ENCODE peak calls at places on chromosome 14, in ten cellular contexts. Y is heart left ventricle, D is GM12891, M is sigmoid colon, S is gastrocnemius medialis, X is stomach, B is lower leg skin, R is NB4, H is HCT116, O is breast epithelium. C is an unnamed sample.

GRCh38 chr14:59229653-59230406 is 41.4 kb downstream of the DAAM1 start:
- DNase-seq in B (no peak), X (no peak), H (no peak), Y (peak), D (no peak), M (no peak), S (no peak), O (no peak), R (no peak), C (no peak)

GRCh38 chr14:21168055-21168454 is 12.2 kb upstream of the OR5AU1 start:
- DNase-seq in S (no peak), H (no peak), Y (no peak), M (no peak), B (no peak), D (no peak), R (no peak), X (no peak), O (no peak), C (no peak)

GRCh38 chr14:61090432-61091216 is 109.6 kb downstream of the SLC38A6 start:
- DNase-seq in M (no peak), S (no peak), D (no peak), R (no peak), O (no peak), Y (no peak), B (no peak), X (no peak), H (no peak), C (no peak)

GRCh38 chr14:76958975-76959710 is 69.4 kb downstream of the IRF2BPL start:
- DNase-seq in H (peak), S (no peak), B (no peak), X (no peak), O (peak), R (peak), M (peak), D (no peak), Y (peak), C (peak)

GRCh38 chr14:22849212-22849819 is 12.9 kb downstream of the MMP14 start:
- DNase-seq in H (no peak), B (peak), Y (peak), M (peak), O (peak), X (peak), D (no peak), R (no peak), S (peak), C (no peak)

GRCh38 chr14:48274826-48275225 is 599.4 kb upstream of the MDGA2 start:
- DNase-seq in Y (no peak), R (no peak), H (no peak), S (no peak), D (no peak), X (no peak), B (no peak), O (no peak), M (no peak), C (no peak)

GRCh38 chr14:80388980-80389711 is 177.8 kb upstream of the DIO2 start:
- DNase-seq in H (no peak), S (no peak), R (no peak), M (no peak), X (no peak), Y (no peak), D (no peak), B (no peak), O (no peak), C (no peak)

GRCh38 chr14:24252289-24253124 is 10.1 kb upstream of the TINF2 start:
- DNase-seq in M (no peak), O (no peak), H (no peak), Y (no peak), B (no peak), X (no peak), S (no peak), D (no peak), R (no peak), C (no peak)

GRCh38 chr14:93745603-93746273 is 42.5 kb downstream of the PRIMA1 start:
- DNase-seq in B (no peak), S (no peak), Y (no peak), M (peak), R (no peak), H (no peak), O (no peak), X (no peak), D (no peak), C (no peak)

GRCh38 chr14:24463017-24463805 is 20.6 kb upstream of the SDR39U1 start:
- DNase-seq in M (no peak), D (no peak), B (no peak), H (no peak), S (no peak), R (no peak), X (no peak), Y (no peak), O (no peak), C (no peak)

GRCh38 chr14:59939828-59940227 is 19.9 kb downstream of the LRRC9 start:
- DNase-seq in D (no peak), O (no peak), M (no peak), X (no peak), Y (no peak), R (no peak), B (no peak), H (no peak), S (no peak), C (no peak)

GRCh38 chr14:86310148-86310547 is 780.2 kb downstream of the FLRT2 start:
- DNase-seq in M (no peak), D (no peak), H (no peak), Y (no peak), R (no peak), S (no peak), X (no peak), O (no peak), B (no peak), C (no peak)

GRCh38 chr14:100120522-100121269 is 38.7 kb downstream of the DEGS2 start:
- DNase-seq in D (no peak), X (no peak), S (no peak), M (no peak), B (no peak), O (no peak), R (no peak), Y (no peak), H (no peak), C (no peak)

GRCh38 chr14:98210045-98210678 is 1061.8 kb downstream of the BCL11B start:
- DNase-seq in R (peak), X (no peak), D (no peak), O (no peak), S (no peak), B (no peak), Y (no peak), M (no peak), H (no peak), C (no peak)

GRCh38 chr14:95064734-95065133 is 92.6 kb downstream of the DICER1 start:
- DNase-seq in B (no peak), S (no peak), X (peak), H (no peak), M (peak), D (no peak), O (no peak), R (no peak), Y (no peak), C (no peak)

GRCh38 chr14:24694680-24695079 is 60.7 kb upstream of the GZMB start:
- DNase-seq in D (no peak), H (no peak), M (no peak), O (no peak), Y (no peak), B (no peak), R (no peak), X (no peak), S (no peak), C (no peak)

GRCh38 chr14:85482549-85482948 is 47.4 kb upstream of the FLRT2 start:
- DNase-seq in R (no peak), Y (no peak), D (no peak), B (no peak), S (no peak), H (no peak), O (no peak), M (no peak), X (peak), C (no peak)

GRCh38 chr14:50082784-50083466 is 33.4 kb downstream of the VCPKMT start:
- DNase-seq in Y (no peak), M (no peak), R (peak), X (peak), O (no peak), H (no peak), S (no peak), D (peak), B (no peak), C (no peak)

GRCh38 chr14:31556191-31556590 is 5.0 kb upstream of the NUBPL start:
- DNase-seq in M (no peak), H (no peak), X (no peak), S (no peak), D (no peak), Y (no peak), R (no peak), B (no peak), O (no peak), C (no peak)

GRCh38 chr14:102430212-102430908 is 67.6 kb downstream of the TECPR2 start:
- DNase-seq in O (peak), B (no peak), M (no peak), R (no peak), X (no peak), D (no peak), H (no peak), Y (no peak), S (no peak), C (no peak)

GRCh38 chr14:97153527-97153926 is 356.3 kb downstream of the VRK1 start:
- DNase-seq in M (no peak), O (no peak), R (no peak), Y (no peak), B (no peak), S (no peak), D (no peak), X (no peak), H (no peak), C (no peak)

GRCh38 chr14:71692496-71692895 is 239.7 kb upstream of the RGS6 start:
- DNase-seq in D (no peak), O (no peak), B (no peak), Y (no peak), M (no peak), R (no peak), H (no peak), X (no peak), S (no peak), C (no peak)

GRCh38 chr14:77579065-77579464 is 37.4 kb downstream of the SPTLC2 start:
- DNase-seq in H (no peak), X (no peak), R (no peak), O (no peak), S (no peak), D (no peak), M (no peak), Y (no peak), B (no peak), C (no peak)

GRCh38 chr14:78345346-78345745 is 175.2 kb downstream of the NRXN3 start:
- DNase-seq in R (no peak), M (no peak), B (no peak), Y (no peak), D (no peak), H (no peak), X (no peak), O (no peak), S (no peak), C (no peak)

GRCh38 chr14:99252940-99253868 is 18.8 kb downstream of the BCL11B start:
- DNase-seq in D (no peak), B (no peak), H (no peak), R (peak), S (no peak), O (no peak), Y (no peak), M (no peak), X (no peak), C (no peak)

GRCh38 chr14:92844220-92844619 is 50.1 kb downstream of the GOLGA5 start:
- DNase-seq in B (no peak), Y (no peak), D (no peak), S (no peak), H (no peak), M (no peak), X (no peak), O (no peak), R (no peak), C (no peak)

GRCh38 chr14:61940669-61941420 is 178.6 kb downstream of the SNAPC1 start:
- DNase-seq in B (no peak), X (no peak), O (no peak), R (no peak), Y (no peak), D (no peak), H (no peak), M (no peak), S (no peak), C (no peak)

GRCh38 chr14:105060751-105061427 is 4.3 kb downstream of the GPR132 start:
- DNase-seq in M (peak), O (no peak), B (no peak), H (no peak), D (peak), X (peak), R (peak), Y (peak), S (no peak), C (no peak)
- TF ChIP-seq POLR2A in M (no peak), O (no peak), B (no peak), H (no peak), D (no peak), X (no peak), R (no peak), Y (no peak), S (no peak), C (no peak)

GRCh38 chr14:74664717-74665116 is 48.2 kb downstream of the AREL1 start:
- DNase-seq in B (no peak), D (no peak), O (no peak), M (no peak), H (no peak), Y (no peak), R (no peak), X (no peak), S (no peak), C (no peak)
- TF ChIP-seq POLR2A in B (no peak), D (no peak), O (no peak), M (no peak), H (no peak), Y (no peak), R (no peak), X (no peak), S (no peak), C (no peak)

DNA sequence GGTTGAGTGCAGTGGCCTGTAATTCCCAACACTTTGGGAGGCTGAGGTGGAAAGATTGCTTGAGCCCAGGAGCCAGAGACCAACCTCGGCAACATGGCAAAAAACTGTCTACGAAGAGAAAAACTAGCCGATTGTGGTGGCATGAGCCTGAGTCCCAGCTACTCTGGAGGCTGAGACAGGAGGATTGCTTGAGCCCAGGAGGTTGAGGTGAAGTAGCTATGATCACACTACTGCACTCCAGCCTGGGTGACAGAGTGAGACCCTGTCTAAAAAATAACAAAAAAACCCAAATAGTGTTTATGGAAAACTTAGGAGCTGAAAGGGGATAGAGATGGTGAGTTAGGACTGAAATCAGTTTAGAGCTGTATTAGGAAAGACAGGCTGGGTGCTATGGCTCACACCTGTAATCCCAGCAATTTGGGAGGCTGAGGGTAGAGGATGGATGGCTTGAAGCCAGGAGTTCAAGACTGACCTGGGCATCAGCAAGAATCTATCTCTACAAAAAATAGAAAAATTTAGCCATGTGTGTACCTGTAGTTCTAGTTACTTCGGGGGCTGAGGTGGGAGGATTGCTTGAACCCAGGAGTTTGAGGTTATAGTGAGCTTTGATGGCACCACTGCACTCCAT is 9.7 kb downstream of the PNN start:
- DNase-seq in S (no peak), X (no peak), M (no peak), H (no peak), B (no peak), O (no peak), Y (no peak), R (no peak), D (no peak), C (no peak)
- TF ChIP-seq POLR2A in S (no peak), X (no peak), M (no peak), H (no peak), B (no peak), O (no peak), Y (no peak), R (no peak), D (peak), C (peak)

DNA sequence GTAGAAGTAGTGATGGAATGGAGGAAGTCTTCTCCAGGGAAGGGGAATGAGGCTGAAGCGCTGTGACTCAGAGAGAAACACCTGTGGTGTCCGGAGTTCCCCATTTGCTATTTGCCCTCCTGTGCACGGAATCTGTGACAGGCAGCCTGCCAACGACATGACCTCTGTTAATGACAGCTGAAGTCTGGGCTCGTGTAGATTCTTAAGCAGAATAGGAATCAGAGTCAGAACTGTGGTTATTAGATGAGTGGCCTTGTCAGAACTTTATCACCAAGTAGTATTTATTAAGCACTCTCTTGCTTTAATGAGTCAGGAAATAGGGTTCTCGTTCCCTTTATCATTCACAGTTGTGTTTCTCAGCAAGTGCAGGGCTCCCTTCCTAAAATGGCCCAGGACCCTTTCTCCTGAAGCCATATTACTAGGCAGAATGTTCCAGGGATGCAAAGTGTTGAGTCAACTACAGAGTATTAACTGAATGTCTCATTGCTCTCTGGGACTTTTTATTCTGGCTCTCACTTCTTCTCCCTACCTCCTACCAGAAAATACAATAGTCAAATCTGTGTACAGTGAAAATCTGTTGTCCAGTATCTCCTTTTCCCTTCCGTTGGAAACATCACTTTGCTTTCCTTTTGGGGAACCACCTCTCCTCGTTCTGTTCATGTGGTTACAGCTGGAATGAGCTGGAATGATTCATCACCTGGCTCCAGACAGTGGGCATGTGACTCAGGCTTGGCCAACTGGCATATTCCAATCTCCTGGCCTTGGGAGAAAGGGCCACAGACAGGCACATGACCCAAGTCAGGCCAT is 77.8 kb upstream of the MAX start:
- DNase-seq in B (peak), S (peak), M (peak), X (peak), O (peak), H (peak), Y (peak), R (no peak), D (no peak), C (no peak)
- TF ChIP-seq POLR2A in B (no peak), S (no peak), M (no peak), X (no peak), O (no peak), H (no peak), Y (no peak), R (no peak), D (no peak), C (no peak)

GRCh38 chr14:55102141-55102547 is 26.9 kb upstream of the LGALS3 start:
- DNase-seq in D (no peak), Y (peak), S (peak), M (peak), X (peak), H (no peak), R (peak), O (peak), B (peak), C (no peak)

GRCh38 chr14:55101698-55102097 is 27.4 kb upstream of the LGALS3 start:
- DNase-seq in B (no peak), M (peak), S (no peak), O (no peak), X (no peak), R (no peak), Y (no peak), D (no peak), H (no peak), C (no peak)

GRCh38 chr14:55104051-55104954 is 24.7 kb upstream of the LGALS3 start:
- DNase-seq in S (no peak), X (no peak), R (peak), D (no peak), H (no peak), B (no peak), M (peak), Y (no peak), O (no peak), C (no peak)

GRCh38 chr14:55105991-55106390 is 23.1 kb upstream of the LGALS3 start:
- DNase-seq in B (no peak), O (no peak), Y (no peak), H (no peak), M (no peak), R (no peak), D (no peak), X (no peak), S (no peak), C (no peak)

GRCh38 chr14:55103005-55103640 is 25.9 kb upstream of the LGALS3 start:
- DNase-seq in R (peak), H (peak), X (peak), B (peak), S (peak), D (no peak), O (peak), M (peak), Y (peak), C (peak)
- TF ChIP-seq POLR2A in R (peak), H (no peak), X (no peak), B (no peak), S (no peak), D (no peak), O (peak), M (no peak), Y (peak), C (peak)

DNA sequence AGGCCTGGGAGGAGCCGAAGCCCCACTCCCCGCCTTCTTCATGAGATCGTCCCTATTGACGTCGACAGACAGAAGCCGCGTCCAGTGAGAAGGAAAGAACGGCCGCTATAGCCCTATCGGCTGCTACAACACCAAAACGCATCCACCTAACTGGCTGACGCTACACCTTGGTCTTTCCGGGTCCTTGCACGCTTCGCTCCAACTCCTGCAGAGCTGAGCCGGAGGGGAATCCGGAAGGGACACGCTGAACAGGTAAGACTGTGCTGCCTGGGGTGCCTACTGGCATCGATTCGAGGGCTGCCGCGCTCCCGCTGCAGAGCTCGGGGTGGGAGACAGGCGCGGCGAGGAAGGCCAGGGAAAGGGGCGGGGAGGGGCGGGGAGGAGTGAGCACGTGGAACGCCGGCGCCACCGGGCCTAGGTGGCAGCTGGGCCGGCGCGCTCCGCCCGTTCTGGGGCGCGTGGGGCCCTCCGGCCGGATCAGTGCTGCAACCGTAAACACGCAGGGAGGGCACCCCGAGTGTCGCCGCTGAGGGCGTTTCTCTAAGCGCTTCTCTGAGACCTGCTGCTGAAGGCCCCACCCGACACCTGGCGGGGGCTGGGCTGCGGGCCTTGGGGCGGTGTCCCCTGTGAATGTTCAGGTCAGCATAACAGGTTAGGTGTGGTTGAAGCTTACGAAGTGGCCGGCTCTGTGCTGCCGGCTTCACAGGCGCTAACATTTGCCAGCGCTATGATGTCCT is at the start of gene DCAF4:
- DNase-seq in O (peak), H (peak), M (peak), S (peak), R (peak), B (peak), D (peak), X (peak), Y (peak), C (peak)
- TF ChIP-seq POLR2A in O (no peak), H (peak), M (no peak), S (peak), R (no peak), B (no peak), D (no peak), X (no peak), Y (no peak), C (peak)

DNA sequence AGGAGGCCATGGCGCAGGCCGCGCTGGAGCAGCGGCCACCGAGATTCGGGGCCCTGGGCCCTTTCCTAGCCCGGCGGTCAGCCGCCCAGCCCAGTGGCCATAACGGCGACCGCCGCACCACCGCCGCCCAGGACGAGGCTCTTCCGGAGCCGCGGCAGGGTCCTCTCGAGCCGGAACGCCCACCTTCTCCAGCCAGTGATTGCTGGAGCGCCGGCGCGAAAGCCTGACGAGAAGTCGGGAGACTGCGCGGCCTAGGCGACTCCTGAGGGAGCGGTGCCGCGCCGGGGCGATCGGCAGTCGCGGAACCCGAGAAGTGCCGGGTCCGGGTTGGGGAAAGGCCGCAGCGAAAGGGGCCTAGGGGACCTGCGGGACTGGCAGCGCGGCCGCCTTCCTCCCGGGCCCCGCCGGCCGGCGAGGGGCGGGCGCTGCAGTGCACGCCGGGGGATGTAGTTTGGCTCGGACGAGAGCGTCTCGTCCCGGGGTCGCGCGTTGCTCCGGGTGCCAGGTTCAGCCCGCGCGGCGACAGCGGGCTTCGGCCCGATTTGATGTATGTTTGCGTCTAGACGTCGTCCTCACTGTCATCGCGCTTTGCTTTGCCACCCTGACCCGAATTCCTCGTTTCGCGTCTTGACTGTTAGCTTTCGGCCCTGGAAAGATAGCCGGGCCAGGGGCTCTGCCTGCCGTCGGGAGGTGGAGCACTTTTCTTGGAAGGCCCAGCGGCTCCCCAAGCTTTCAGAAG is at the start of gene VTI1B:
- DNase-seq in D (peak), X (peak), M (peak), O (peak), S (peak), R (peak), B (peak), H (peak), Y (peak), C (peak)
- TF ChIP-seq POLR2A in D (peak), X (no peak), M (peak), O (no peak), S (peak), R (peak), B (no peak), H (no peak), Y (peak), C (peak)